ENCODE peak calls at places on chromosomes 12 and 14, in seven cellular contexts. V is NCI-H1436, Q is iPS-NIHi11, B is body of pancreas, P is sigmoid colon, Z is anterior cingulate cortex, R is GM23248. H is an unnamed sample.

GRCh38 chr12:109752117-109753053 is 38.8 kb downstream of the FAM222A start:
- DNase-seq in V (no peak), Q (no peak), B (no peak), P (peak), Z (no peak), R (no peak), H (no peak)

GRCh38 chr14:61761557-61761956 is 663 bp upstream of the SNAPC1 start:
- DNase-seq in V (no peak), Q (no peak), B (no peak), P (no peak), Z (no peak), R (no peak), H (no peak)

GRCh38 chr14:71117839-71118743 is 210.8 kb downstream of the PCNX1 start:
- DNase-seq in V (no peak), Q (no peak), B (no peak), P (no peak), Z (no peak), R (peak), H (no peak)

GRCh38 chr12:12682284-12682683 is 13.7 kb downstream of the GPR19 start:
- DNase-seq in V (no peak), Q (no peak), B (no peak), P (no peak), Z (no peak), R (no peak), H (no peak)

GRCh38 chr14:57634335-57634734 is 140.7 kb upstream of the CCDC198 start:
- DNase-seq in V (no peak), Q (no peak), B (no peak), P (no peak), Z (no peak), R (no peak), H (no peak)

GRCh38 chr12:107349008-107349747 is 255.8 kb upstream of the CRY1 start:
- DNase-seq in V (no peak), Q (no peak), B (peak), P (no peak), Z (no peak), R (peak), H (no peak)

GRCh38 chr12:47982770-47983169 is 19.4 kb downstream of the TMEM106C start:
- DNase-seq in V (no peak), Q (no peak), B (no peak), P (peak), Z (no peak), R (no peak), H (no peak)

GRCh38 chr12:51951843-51952722 is 584 bp downstream of the ACVR1B start:
- DNase-seq in V (peak), Q (peak), B (no peak), P (peak), Z (peak), R (peak), H (peak)

GRCh38 chr12:52551466-52551865 is 1.5 kb downstream of the KRT71 start:
- DNase-seq in V (no peak), Q (no peak), B (no peak), P (no peak), Z (no peak), R (no peak), H (no peak)

GRCh38 chr12:7004840-7005239 is 13.4 kb downstream of the LPCAT3 start:
- DNase-seq in V (no peak), Q (no peak), B (no peak), P (no peak), Z (no peak), R (no peak), H (no peak)

GRCh38 chr12:62320054-62320453 is 59.9 kb downstream of the USP15 start:
- DNase-seq in V (no peak), Q (no peak), B (no peak), P (no peak), Z (no peak), R (no peak), H (no peak)

GRCh38 chr14:50836515-50836914 is 5.6 kb upstream of the NIN start:
- DNase-seq in V (no peak), Q (no peak), B (no peak), P (no peak), Z (no peak), R (peak), H (no peak)

GRCh38 chr14:104821229-104821945 is 20.5 kb downstream of the ZBTB42 start:
- DNase-seq in V (no peak), Q (no peak), B (no peak), P (peak), Z (no peak), R (no peak), H (peak)

GRCh38 chr12:105748806-105749600 is 389.8 kb downstream of the NUAK1 start:
- DNase-seq in V (no peak), Q (no peak), B (peak), P (no peak), Z (no peak), R (peak), H (no peak)

GRCh38 chr14:101838476-101838875 is 77.0 kb downstream of the PPP2R5C start:
- DNase-seq in V (no peak), Q (no peak), B (no peak), P (peak), Z (no peak), R (no peak), H (no peak)

GRCh38 chr14:91254456-91254855 is 10.0 kb upstream of the GPR68 start:
- DNase-seq in V (no peak), Q (no peak), B (no peak), P (no peak), Z (no peak), R (no peak), H (no peak)

GRCh38 chr14:33509927-33510535 is 440.8 kb downstream of the EGLN3 start:
- DNase-seq in V (no peak), Q (no peak), B (no peak), P (no peak), Z (no peak), R (peak), H (no peak)

GRCh38 chr12:75877588-75878381 is 153.8 kb downstream of the PHLDA1 start:
- DNase-seq in V (peak), Q (no peak), B (no peak), P (no peak), Z (no peak), R (peak), H (no peak)

GRCh38 chr12:39935275-39935674 is 170.6 kb downstream of the SLC2A13 start:
- DNase-seq in V (no peak), Q (no peak), B (no peak), P (no peak), Z (no peak), R (peak), H (no peak)

GRCh38 chr12:90199008-90199407 is 490.4 kb upstream of the ATP2B1 start:
- DNase-seq in V (no peak), Q (no peak), B (no peak), P (no peak), Z (no peak), R (no peak), H (no peak)

GRCh38 chr14:24430682-24431568 is 1.2 kb downstream of the KHNYN start:
- DNase-seq in V (no peak), Q (no peak), B (no peak), P (no peak), Z (no peak), R (peak), H (no peak)

GRCh38 chr12:57523706-57524614 is 1.3 kb downstream of the MBD6 start:
- DNase-seq in V (no peak), Q (no peak), B (no peak), P (no peak), Z (no peak), R (no peak), H (no peak)

GRCh38 chr12:106074706-106075392 is 63.9 kb downstream of the NUAK1 start:
- DNase-seq in V (no peak), Q (no peak), B (no peak), P (no peak), Z (no peak), R (no peak), H (no peak)

GRCh38 chr14:84225243-84225642 is 1304.7 kb upstream of the FLRT2 start:
- DNase-seq in V (no peak), Q (no peak), B (no peak), P (peak), Z (no peak), R (no peak), H (no peak)

GRCh38 chr12:130977046-130977758 is 23.5 kb downstream of the ADGRD1 start:
- DNase-seq in V (no peak), Q (no peak), B (no peak), P (peak), Z (no peak), R (no peak), H (no peak)

GRCh38 chr12:124764870-124765570 is 98.6 kb downstream of the SCARB1 start:
- DNase-seq in V (no peak), Q (no peak), B (no peak), P (peak), Z (no peak), R (peak), H (no peak)

GRCh38 chr14:69682607-69683263 is 71.3 kb downstream of the SUSD6 start:
- DNase-seq in V (no peak), Q (no peak), B (no peak), P (no peak), Z (no peak), R (peak), H (no peak)

GRCh38 chr12:107320031-107320928 is 226.9 kb upstream of the CRY1 start:
- DNase-seq in V (no peak), Q (peak), B (peak), P (no peak), Z (no peak), R (peak), H (no peak)

H was measured in head of caudate nucleus.